ENCODE peak calls at places on chromosome 20, in ten cellular contexts. Q is tibial artery; K is CD8-positive, alpha-beta memory T cell; Z is thyroid gland; F is HAP-1; Y is ovary; E is GM23338; S is A549; P is aorta; X is neuronal stem cell. L is an unnamed sample. For H3K4me1, the result is how much of the 10 kb centered on the place peaks cover.

GRCh38 chr20:6767536-6768227 is at the start of gene BMP2:
- DNase-seq in Q (peak), K (no peak), Z (peak), F (peak), Y (peak), E (peak), S (peak), P (peak), X (peak), L (no peak)

GRCh38 chr20:58623579-58624473 is 27.3 kb upstream of the STX16 start:
- DNase-seq in Q (peak), K (no peak), Z (no peak), F (no peak), Y (peak), E (no peak), S (peak), P (peak), X (no peak), L (no peak)

GRCh38 chr20:22904905-22905304 is 130.2 kb upstream of the SSTR4 start:
- DNase-seq in Q (no peak), K (no peak), Z (no peak), F (no peak), Y (no peak), E (no peak), S (no peak), P (no peak), X (no peak), L (no peak)

GRCh38 chr20:45913105-45913504 is 1.1 kb upstream of the PLTP start:
- DNase-seq in Q (no peak), K (no peak), Z (no peak), F (no peak), Y (no peak), E (no peak), S (no peak), P (no peak), X (no peak), L (no peak)

GRCh38 chr20:56278205-56278604 is 29.7 kb downstream of the MC3R start:
- DNase-seq in Q (no peak), K (no peak), Z (no peak), F (no peak), Y (no peak), E (no peak), S (no peak), P (no peak), X (no peak), L (no peak)

GRCh38 chr20:42985628-42986027 is 204.1 kb downstream of the PTPRT start:
- DNase-seq in Q (no peak), K (no peak), Z (no peak), F (no peak), Y (no peak), E (no peak), S (no peak), P (no peak), X (no peak), L (no peak)

GRCh38 chr20:44702776-44703175 is 12.4 kb upstream of the CCN5 start:
- DNase-seq in Q (peak), K (no peak), Z (peak), F (no peak), Y (peak), E (no peak), S (no peak), P (peak), X (no peak), L (no peak)

GRCh38 chr20:6588296-6588695 is 179.2 kb upstream of the BMP2 start:
- DNase-seq in Q (no peak), K (no peak), Z (peak), F (no peak), Y (no peak), E (no peak), S (no peak), P (no peak), X (no peak), L (no peak)

GRCh38 chr20:24450646-24451376 is 18.6 kb upstream of the SYNDIG1 start:
- DNase-seq in Q (no peak), K (no peak), Z (no peak), F (no peak), Y (no peak), E (no peak), S (no peak), P (no peak), X (no peak), L (no peak)

GRCh38 chr20:24785141-24785924 is 163.7 kb upstream of the CST7 start:
- DNase-seq in Q (no peak), K (no peak), Z (no peak), F (no peak), Y (no peak), E (no peak), S (no peak), P (no peak), X (no peak), L (no peak)

GRCh38 chr20:52552181-52552872 is 360.7 kb upstream of the ZFP64 start:
- DNase-seq in Q (no peak), K (no peak), Z (no peak), F (no peak), Y (no peak), E (peak), S (no peak), P (no peak), X (no peak), L (no peak)

GRCh38 chr20:5950271-5951031 is at the start of the genes MCM8 and TRMT6:
- DNase-seq in Q (peak), K (peak), Z (peak), F (peak), Y (peak), E (peak), S (peak), P (peak), X (peak), L (peak)

GRCh38 chr20:46985671-46986070 is 91.0 kb downstream of the EYA2 start:
- DNase-seq in Q (no peak), K (no peak), Z (no peak), F (no peak), Y (no peak), E (no peak), S (no peak), P (no peak), X (no peak), L (no peak)

GRCh38 chr20:55580475-55580874 is 424.8 kb downstream of the CBLN4 start:
- DNase-seq in Q (no peak), K (no peak), Z (no peak), F (no peak), Y (no peak), E (no peak), S (no peak), P (no peak), X (no peak), L (no peak)

DNA sequence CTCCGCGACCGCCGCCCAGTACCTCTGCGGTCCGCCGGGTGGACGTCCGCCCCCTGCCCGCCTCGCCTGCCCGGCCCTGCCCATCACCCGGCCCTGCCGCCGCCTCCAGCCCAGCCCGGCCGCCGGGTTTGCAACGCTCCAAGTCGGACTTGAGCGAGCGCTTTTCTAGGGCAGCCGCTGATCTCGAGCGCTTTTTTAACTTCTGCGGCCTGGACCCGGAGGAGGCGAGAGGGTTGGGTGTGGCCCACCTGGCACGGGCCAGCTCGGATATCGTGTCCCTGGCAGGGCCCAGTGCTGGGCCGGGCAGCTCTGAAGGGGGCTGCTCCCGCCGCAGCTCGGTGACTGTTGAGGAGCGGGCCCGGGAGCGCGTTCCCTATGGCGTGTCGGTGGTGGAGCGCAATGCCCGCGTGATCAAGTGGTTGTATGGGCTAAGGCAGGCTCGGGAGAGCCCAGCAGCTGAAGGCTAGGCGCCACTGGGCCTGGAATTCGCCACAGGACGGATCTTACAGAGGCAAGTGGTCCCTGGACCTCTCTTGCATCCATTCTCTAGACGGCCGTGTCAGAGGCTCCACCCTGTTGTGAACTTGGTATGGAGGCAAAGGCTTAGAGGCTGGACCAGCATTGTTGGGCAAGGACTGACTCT is 11.8 kb downstream of the FAM110A start:
- DNase-seq in Q (no peak), K (peak), Z (no peak), F (no peak), Y (no peak), E (peak), S (no peak), P (no peak), X (no peak), L (no peak)
- H3K4me3 ChIP-seq in Q (no peak), K (peak), Z (peak), F (no peak), Y (no peak), E (peak), S (no peak), P (no peak), X (no peak), L (peak)

DNA sequence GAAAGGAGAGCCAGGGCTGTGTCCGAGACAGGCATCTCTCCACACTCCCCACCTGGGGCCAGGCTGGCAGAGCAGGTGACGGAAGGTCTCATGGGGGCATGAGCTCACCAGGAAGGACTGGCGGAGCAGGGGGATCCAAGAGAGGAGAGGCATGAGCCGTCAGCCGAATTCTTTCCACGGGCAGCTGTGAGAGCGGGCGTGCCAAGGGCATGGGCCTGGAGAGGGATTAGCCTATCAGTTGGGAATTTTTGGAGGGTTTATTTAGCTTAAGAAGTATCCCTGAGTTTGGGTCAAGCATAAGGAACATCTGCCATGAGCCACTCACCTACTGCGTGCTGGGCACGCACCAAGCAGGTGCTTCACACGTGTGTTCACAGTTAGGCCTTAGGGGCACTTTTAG is 60.2 kb upstream of the ZNFX1 start:
- DNase-seq in Q (no peak), K (no peak), Z (no peak), F (no peak), Y (no peak), E (no peak), S (no peak), P (no peak), X (no peak), L (no peak)
- H3K4me1 ChIP-seq in Q (under half), K (under half), Z (under half), F (under half), Y (under half), E (under half), S (under half), P (under half), X (under half), L (under half)

DNA sequence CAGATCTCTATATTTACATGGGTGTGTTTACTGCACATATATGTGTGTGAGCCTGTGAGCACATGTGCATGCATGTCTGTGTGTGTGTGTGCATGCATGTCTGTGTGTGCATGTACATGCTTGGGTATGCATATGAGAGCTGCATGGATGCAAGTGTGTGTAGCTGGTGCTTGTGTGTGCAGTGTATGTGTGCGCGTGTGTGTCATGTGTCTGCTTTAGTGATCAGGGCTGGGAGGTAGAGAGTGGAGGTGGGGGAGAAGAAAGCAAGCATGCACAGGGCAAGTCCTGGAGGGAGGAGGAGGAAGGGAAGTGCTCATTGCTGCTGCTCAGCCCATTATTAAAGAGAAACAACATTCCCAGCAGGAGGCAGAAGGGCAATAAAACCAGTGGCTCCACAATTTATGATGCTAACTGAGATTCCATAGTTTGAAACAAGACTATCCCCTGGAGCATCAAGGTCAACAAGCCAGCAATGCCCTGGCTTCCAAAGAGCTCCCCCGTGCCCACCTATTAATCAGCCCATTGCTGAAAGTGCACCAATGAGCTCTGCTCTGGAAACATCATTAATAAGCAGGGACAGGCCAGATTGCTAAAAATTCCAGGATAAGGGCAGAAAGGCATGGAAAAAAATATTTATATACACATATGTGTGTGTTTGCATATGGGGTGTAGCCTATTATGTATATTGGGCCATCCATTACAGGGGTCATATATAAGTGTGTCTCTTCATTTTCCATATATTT is 414.0 kb downstream of the MAFB start:
- DNase-seq in Q (no peak), K (no peak), Z (no peak), F (no peak), Y (no peak), E (no peak), S (no peak), P (no peak), X (no peak), L (no peak)
- H3K4me3 ChIP-seq in Q (no peak), K (no peak), Z (no peak), F (no peak), Y (no peak), E (peak), S (no peak), P (no peak), X (no peak), L (peak)

DNA sequence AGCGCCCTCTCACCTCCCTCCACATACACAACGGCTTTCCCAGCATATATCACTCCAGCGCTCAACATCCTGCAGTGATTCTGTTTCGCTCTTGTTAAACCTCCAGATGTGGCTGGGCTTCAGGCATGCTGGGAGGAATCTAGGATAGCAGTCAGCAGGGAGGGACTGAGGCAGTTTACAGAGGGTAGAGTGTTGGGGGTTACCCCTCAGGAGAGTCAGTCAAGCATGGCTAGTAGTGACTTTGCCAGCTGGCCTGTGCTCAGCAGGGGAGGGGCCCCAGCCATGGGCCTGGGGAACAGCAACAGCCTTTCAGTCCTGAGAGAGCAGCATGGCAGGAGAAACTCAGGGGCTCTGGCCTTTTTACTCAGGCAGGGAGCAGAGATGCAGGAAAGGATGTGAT is 161.4 kb upstream of the FLRT3 start:
- DNase-seq in Q (no peak), K (no peak), Z (peak), F (no peak), Y (no peak), E (peak), S (no peak), P (no peak), X (peak), L (no peak)
- H3K4me1 ChIP-seq in Q (under half), K (under half), Z (under half), F (under half), Y (under half), E (under half), S (under half), P (under half), X (under half), L (under half)

DNA sequence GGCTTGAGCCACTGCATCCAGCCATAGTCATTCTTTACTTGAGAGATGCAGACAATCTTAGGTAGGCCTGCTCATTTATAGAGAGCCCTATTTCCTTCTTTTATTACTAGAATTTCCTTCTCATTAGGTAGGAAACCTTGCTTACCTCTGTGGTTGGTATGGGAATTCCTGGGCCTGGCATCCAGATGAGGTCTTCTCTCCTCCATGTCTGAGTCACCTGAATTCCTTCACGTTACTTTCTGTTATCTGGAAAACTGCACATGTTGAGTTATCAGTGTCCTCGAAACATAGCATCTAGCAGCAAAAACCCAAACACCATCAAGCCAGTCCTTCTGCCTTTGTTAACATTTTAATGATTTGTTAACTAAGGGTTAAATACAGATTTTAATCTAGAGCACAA is 2.2 kb downstream of the ZNFX1 start:
- DNase-seq in Q (no peak), K (no peak), Z (no peak), F (no peak), Y (no peak), E (no peak), S (no peak), P (no peak), X (no peak), L (no peak)
- H3K4me3 ChIP-seq in Q (no peak), K (peak), Z (no peak), F (no peak), Y (no peak), E (no peak), S (peak), P (no peak), X (no peak), L (no peak)

DNA sequence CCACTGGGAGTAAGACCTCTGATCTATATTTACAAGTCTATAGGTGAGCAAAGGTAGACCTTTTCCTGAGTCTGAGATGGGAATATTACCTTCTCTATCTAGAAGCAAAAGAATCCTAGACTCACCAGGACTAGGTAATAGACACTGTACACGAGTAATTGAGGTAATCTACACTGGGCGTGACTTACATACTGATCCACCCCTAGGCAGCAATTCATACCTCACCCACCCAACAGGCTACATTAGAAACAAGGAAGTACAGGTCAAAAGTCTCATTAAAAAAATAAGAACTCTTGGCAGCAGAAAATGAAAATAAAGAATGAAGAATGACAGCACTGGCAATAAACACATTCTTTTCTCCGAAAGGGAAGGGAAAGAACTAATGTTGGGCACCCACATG is 7.6 kb downstream of the CSNK2A1 start:
- DNase-seq in Q (no peak), K (no peak), Z (no peak), F (no peak), Y (no peak), E (no peak), S (no peak), P (no peak), X (no peak), L (no peak)
- H3K4me1 ChIP-seq in Q (under half), K (half or more), Z (half or more), F (under half), Y (under half), E (half or more), S (half or more), P (under half), X (under half), L (under half)

GRCh38 chr20:62628691-62629090 is 13.6 kb upstream of the SLCO4A1 start:
- DNase-seq in Q (no peak), K (no peak), Z (no peak), F (no peak), Y (no peak), E (peak), S (no peak), P (no peak), X (no peak), L (no peak)
- H3K4me3 ChIP-seq in Q (no peak), K (no peak), Z (no peak), F (no peak), Y (no peak), E (no peak), S (no peak), P (no peak), X (no peak), L (no peak)

GRCh38 chr20:37797669-37798175 is 103.9 kb downstream of the CTNNBL1 start:
- DNase-seq in Q (no peak), K (no peak), Z (no peak), F (no peak), Y (no peak), E (no peak), S (no peak), P (no peak), X (no peak), L (no peak)
- H3K4me1 ChIP-seq in Q (under half), K (under half), Z (under half), F (under half), Y (under half), E (under half), S (under half), P (under half), X (under half), L (under half)

L was measured in iPS DF 6.9.